ENCODE peak calls at places on chromosomes 11 and 22, in six cellular contexts. H is HL-60, Y is transverse colon, P is GM23338, X is GM12878, R is stomach. A is an unnamed sample.

GRCh38 chr11:16881074-16881709 is 133.0 kb downstream of the PLEKHA7 start:
- DNase-seq in R (peak; percentile 76), H (no peak), Y (no peak), P (peak; percentile 30), X (no peak), A (no peak)

GRCh38 chr11:66882540-66882939 is 25.7 kb downstream of the LRFN4 start:
- DNase-seq in R (peak; percentile 87), P (no peak), H (no peak), Y (no peak), X (no peak), A (no peak)

GRCh38 chr11:69204246-69205124 is 48.8 kb downstream of the SMIM38 start:
- DNase-seq in X (no peak), R (no peak), P (no peak), H (no peak), Y (no peak), A (no peak)

GRCh38 chr11:60334005-60334620 is 7.1 kb downstream of the MS4A6E start:
- DNase-seq in R (peak; percentile 71), P (peak; percentile 84), X (no peak), H (peak; percentile 57), Y (peak; percentile 67), A (peak; percentile 26)

GRCh38 chr11:27916541-27917100 is 191.3 kb downstream of the KIF18A start:
- DNase-seq in X (peak; percentile 89), Y (no peak), R (no peak), P (no peak), H (no peak), A (no peak)

GRCh38 chr11:84310261-84310660 is 1024.1 kb upstream of the CCDC90B start:
- DNase-seq in Y (no peak), H (no peak), P (no peak), R (no peak), X (no peak), A (no peak)

GRCh38 chr11:11422291-11423128 is 69.5 kb upstream of the CSNK2A3 start:
- DNase-seq in P (no peak), R (peak; percentile 43), H (no peak), X (no peak), Y (no peak), A (no peak)

GRCh38 chr11:2790581-2790925 is 90.8 kb upstream of the KCNQ1OT1 start:
- DNase-seq in X (no peak), Y (peak; percentile 6), R (peak; percentile 19), H (no peak), P (no peak), A (no peak)

GRCh38 chr22:19523240-19524169 is 705 bp downstream of the CLDN5 start:
- DNase-seq in X (no peak), P (peak; percentile 86), Y (no peak), H (peak; percentile 35), R (no peak), A (no peak)

GRCh38 chr22:42933783-42934144 is 76.7 kb upstream of the ARFGAP3 start:
- DNase-seq in R (no peak), X (no peak), P (no peak), Y (no peak), H (no peak), A (no peak)

GRCh38 chr11:68753300-68753699 is 2.0 kb upstream of the TESMIN start:
- DNase-seq in H (no peak), R (no peak), P (no peak), X (no peak), Y (no peak), A (no peak)

GRCh38 chr11:1515082-1516060 is 28.8 kb upstream of the MOB2 start:
- DNase-seq in R (peak; percentile 85), H (peak; percentile 28), X (no peak), P (peak; percentile 91), Y (peak; percentile 82), A (no peak)

GRCh38 chr22:16845881-16846280 is 20.7 kb upstream of the XKR3 start:
- DNase-seq in R (no peak), Y (no peak), H (no peak), X (no peak), P (no peak), A (no peak)

GRCh38 chr11:11742486-11742885 is 99.3 kb upstream of the USP47 start:
- DNase-seq in R (no peak), P (no peak), X (no peak), H (no peak), Y (no peak), A (no peak)

GRCh38 chr11:8293171-8293570 is 29.5 kb upstream of the LMO1 start:
- DNase-seq in R (no peak), Y (no peak), P (no peak), X (no peak), H (no peak), A (no peak)

GRCh38 chr11:3840870-3841425 is at the start of gene RHOG:
- DNase-seq in Y (peak; percentile 88), X (no peak), H (peak; percentile 94), R (peak; percentile 81), P (peak; percentile 75), A (no peak)

GRCh38 chr11:36150986-36151385 is 138.2 kb downstream of the COMMD9 start:
- DNase-seq in P (no peak), H (no peak), R (no peak), Y (no peak), X (no peak), A (no peak)

GRCh38 chr22:30045001-30045887 is 35.0 kb upstream of the HORMAD2 start:
- DNase-seq in R (no peak), P (no peak), H (no peak), X (no peak), Y (no peak), A (no peak)

GRCh38 chr11:206516-207212 is 535 bp downstream of the BET1L start:
- DNase-seq in H (no peak), P (peak; percentile 27), X (no peak), Y (peak; percentile 62), R (peak; percentile 40), A (no peak)

DNA sequence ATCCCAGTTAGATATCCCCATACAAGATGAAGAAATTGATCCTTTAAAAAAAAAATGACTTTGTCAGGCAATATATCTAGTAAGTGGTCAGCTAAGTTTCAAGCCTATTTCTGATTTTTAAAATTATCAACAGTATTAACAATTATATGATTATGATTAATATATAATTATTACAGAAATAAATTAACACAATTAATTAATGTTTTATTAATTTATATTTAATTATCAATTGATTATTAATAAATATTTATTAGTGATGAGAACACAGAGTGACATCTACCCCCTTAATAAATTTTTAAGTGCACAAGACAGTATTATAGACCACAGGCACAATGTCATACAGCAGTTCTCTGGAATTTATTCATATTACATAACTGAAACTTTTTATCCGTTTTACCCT is 22.0 kb downstream of the MUC15 start:
- DNase-seq in X (no peak), R (no peak), P (no peak), Y (no peak), H (no peak), A (no peak)
- TF ChIP-seq POLR2AphosphoS5 in X (no peak), R (no peak), P (no peak), Y (no peak), H (no peak), A (no peak)

GRCh38 chr22:45970709-45971388 is 6.1 kb downstream of the WNT7B start:
- DNase-seq in R (no peak), P (peak; percentile 66), X (no peak), H (no peak), Y (no peak), A (no peak)
- H3K4me3 ChIP-seq in R (peak overlapping the region; percentile 19), P (peak overlapping the region; percentile 57), X (no peak overlapping the region), H (no peak overlapping the region), Y (no peak overlapping the region), A (peak overlapping the region; percentile 30)

GRCh38 chr11:74010306-74010981 is 1.6 kb upstream of the UCP3 start:
- DNase-seq in X (no peak), H (no peak), P (no peak), Y (no peak), R (no peak), A (no peak)
- TF ChIP-seq POLR2AphosphoS5 in X (no peak), H (no peak), P (no peak), Y (no peak), R (no peak), A (no peak)

DNA sequence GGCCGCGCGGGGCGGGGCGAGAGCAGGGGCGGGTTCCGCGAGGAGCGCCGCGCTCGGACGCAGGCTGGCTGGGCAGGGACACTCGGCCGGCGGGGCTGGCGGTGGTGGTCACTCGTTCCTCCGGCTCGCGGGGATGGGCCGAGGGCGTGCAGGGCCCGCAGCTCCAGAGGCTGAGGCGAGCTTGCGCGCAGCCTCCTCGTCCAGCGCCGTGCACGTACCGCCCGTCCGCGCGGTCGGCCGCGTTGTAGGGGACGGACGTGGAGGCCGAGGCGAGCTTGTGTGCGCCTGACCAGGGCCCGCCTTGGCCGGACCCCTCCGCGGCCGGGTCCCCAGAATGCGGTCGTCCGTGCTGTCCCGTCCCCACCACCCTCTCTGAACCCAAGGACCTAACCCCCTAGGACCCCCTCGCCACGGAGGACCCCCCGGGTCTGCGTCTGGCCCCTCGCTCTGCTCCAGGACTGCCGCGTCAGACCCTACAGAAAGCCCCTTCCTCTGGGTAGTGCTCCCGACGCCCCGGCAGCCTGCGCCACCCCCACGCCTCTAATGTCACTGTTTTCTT is 569 bp upstream of the YPEL1 start:
- DNase-seq in X (no peak), Y (no peak), P (no peak), R (no peak), H (no peak), A (no peak)
- H3K4me3 ChIP-seq in X (no peak overlapping the region), Y (peak overlapping the region; percentile 41), P (peak overlapping the region; percentile 97), R (peak overlapping the region; percentile 69), H (peak overlapping the region; percentile 55), A (no peak overlapping the region)